ENCODE peak calls at places on chromosomes 16 and 17, in six cellular contexts. H is colonic mucosa, F is brain microvascular endothelial cell, N is fibroblast of lung, J is heart left ventricle, I is uterus. Q is an unnamed sample.

GRCh38 chr16:22078656-22079055 is 13.7 kb upstream of the VWA3A start:
- DNase-seq in I (no peak), N (no peak), H (no peak), F (no peak), J (no peak), Q (no peak)

GRCh38 chr16:8110572-8111514 is 479.5 kb downstream of the TMEM114 start:
- DNase-seq in I (no peak), H (no peak), F (no peak), J (no peak), N (no peak), Q (no peak)

GRCh38 chr17:80164185-80164584 is 5.6 kb upstream of the CARD14 start:
- DNase-seq in F (no peak), H (no peak), J (no peak), N (no peak), I (no peak), Q (no peak)

GRCh38 chr17:48374650-48375230 is 55.3 kb downstream of the SKAP1 start:
- DNase-seq in I (no peak), J (no peak), H (peak; percentile 66), N (no peak), F (no peak), Q (peak; percentile 11)

GRCh38 chr17:46875849-46876352 is 24.5 kb downstream of the WNT9B start:
- DNase-seq in J (no peak), N (no peak), F (no peak), H (no peak), I (no peak), Q (no peak)

GRCh38 chr16:30185683-30186421 is 2.5 kb downstream of the CORO1A start:
- DNase-seq in J (peak; percentile 54), H (peak; percentile 50), N (no peak), I (peak; percentile 30), F (no peak), Q (no peak)

GRCh38 chr16:15509051-15509592 is 74.7 kb downstream of the BMERB1 start:
- DNase-seq in F (peak; percentile 84), H (no peak), N (no peak), I (no peak), J (no peak), Q (no peak)

GRCh38 chr16:73794936-73795335 is 501.7 kb upstream of the PSMD7 start:
- DNase-seq in F (no peak), I (peak; percentile 16), H (no peak), J (peak; percentile 41), N (peak; percentile 48), Q (no peak)

GRCh38 chr17:45989759-45990158 is 9.3 kb upstream of the STH start:
- DNase-seq in F (no peak), I (no peak), N (no peak), J (no peak), H (no peak), Q (no peak)

GRCh38 chr16:56245197-56245596 is 53.9 kb downstream of the GNAO1 start:
- DNase-seq in F (no peak), I (no peak), N (no peak), J (no peak), H (no peak), Q (peak; percentile 65)

GRCh38 chr16:66906916-66907836 is 11.5 kb downstream of the CDH16 start:
- DNase-seq in H (no peak), N (no peak), I (no peak), J (no peak), F (no peak), Q (no peak)

GRCh38 chr16:7268182-7268581 is 64.5 kb upstream of the RBFOX1 start:
- DNase-seq in F (peak; percentile 0), H (peak; percentile 32), I (no peak), J (no peak), N (no peak), Q (peak; percentile 2)

DNA sequence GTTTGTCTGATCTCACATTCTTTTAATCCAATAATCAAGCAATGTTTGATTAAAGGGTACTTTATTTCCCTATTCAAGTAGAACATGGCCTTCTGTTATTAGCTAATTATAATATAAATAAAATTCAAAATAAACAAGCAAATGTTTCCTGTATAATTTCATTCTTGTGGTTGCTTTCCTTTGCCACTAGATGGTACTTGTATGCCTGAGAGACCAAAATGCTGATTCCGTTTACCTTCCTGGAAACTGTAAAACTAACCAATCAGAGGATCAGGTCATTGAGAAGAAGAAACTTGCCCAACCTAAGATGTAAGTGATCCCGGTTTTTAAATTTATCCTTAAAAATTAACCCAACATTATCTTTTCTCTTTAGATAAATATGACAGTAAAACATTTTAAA is 8.1 kb upstream of the ABCA5 start:
- DNase-seq in I (no peak), H (no peak), F (no peak), N (peak; percentile 78), J (no peak), Q (peak; percentile 73)
- H3K4me3 ChIP-seq in I (no peak overlapping the region), H (no peak overlapping the region), F (no peak overlapping the region), N (no peak overlapping the region), J (no peak overlapping the region), Q (no peak overlapping the region)

GRCh38 chr17:66040402-66040801 is 151.5 kb downstream of the CEP112 start:
- DNase-seq in F (no peak), H (no peak), I (no peak), N (no peak), J (no peak), Q (no peak)
- TF ChIP-seq CTCF in F (peak; percentile 39), H (no peak), I (peak; percentile 10), N (no peak), J (no peak), Q (no peak)

DNA sequence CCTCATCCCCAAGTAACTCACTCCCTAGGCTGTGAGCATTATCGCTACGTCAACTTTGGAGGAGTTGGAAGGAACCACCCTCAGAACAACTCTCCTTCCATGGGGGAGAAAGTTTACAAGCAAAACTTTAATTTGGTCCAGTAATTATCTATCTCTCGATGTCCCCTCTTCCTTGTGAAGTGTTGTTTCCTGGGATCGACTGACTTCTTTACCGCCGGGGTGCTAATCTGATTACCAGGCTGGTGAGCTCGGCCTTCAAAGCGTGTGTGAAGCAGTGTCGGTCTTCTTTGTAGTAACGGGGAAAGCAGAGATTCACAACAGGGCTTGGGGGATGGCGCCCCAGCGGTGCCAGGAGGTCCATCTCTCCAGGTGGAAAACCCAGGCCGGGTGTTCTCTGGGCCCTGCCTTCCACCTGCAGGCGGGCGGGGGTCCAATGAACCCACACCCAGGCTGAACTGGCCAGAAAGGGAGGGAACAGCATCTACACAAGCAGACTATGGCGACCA is 14.5 kb upstream of the FOXF1 start:
- DNase-seq in J (no peak), N (no peak), I (no peak), H (no peak), F (no peak), Q (no peak)
- H3K27me3 ChIP-seq in J (peaks cover 100% of the 10 kb centered on the region), N (no peaks in the 10 kb centered on the region), I (peaks cover 14% of the 10 kb centered on the region), H (peaks cover 63% of the 10 kb centered on the region), F (peaks cover 94% of the 10 kb centered on the region), Q (peaks cover 78% of the 10 kb centered on the region)

GRCh38 chr16:75061677-75062076 is 54.9 kb downstream of the LDHD start:
- DNase-seq in J (no peak), H (no peak), F (no peak), I (peak; percentile 55), N (peak; percentile 49), Q (no peak)

GRCh38 chr16:75062135-75062943 is 54.2 kb downstream of the LDHD start:
- DNase-seq in H (no peak), J (peak; percentile 90), F (no peak), N (peak; percentile 81), I (peak; percentile 55), Q (no peak)

GRCh38 chr16:75060708-75061107 is 55.9 kb downstream of the LDHD start:
- DNase-seq in J (no peak), F (no peak), N (no peak), H (no peak), I (no peak), Q (no peak)

GRCh38 chr16:75059411-75059810 is 57.2 kb downstream of the LDHD start:
- DNase-seq in J (no peak), I (no peak), H (no peak), N (no peak), F (no peak), Q (no peak)

GRCh38 chr16:75058815-75059214 is 57.8 kb downstream of the LDHD start:
- DNase-seq in F (no peak), J (no peak), H (no peak), I (no peak), N (peak; percentile 35), Q (no peak)
- H3K4me3 ChIP-seq in F (no peak overlapping the region), J (no peak overlapping the region), H (no peak overlapping the region), I (no peak overlapping the region), N (no peak overlapping the region), Q (no peak overlapping the region)

DNA sequence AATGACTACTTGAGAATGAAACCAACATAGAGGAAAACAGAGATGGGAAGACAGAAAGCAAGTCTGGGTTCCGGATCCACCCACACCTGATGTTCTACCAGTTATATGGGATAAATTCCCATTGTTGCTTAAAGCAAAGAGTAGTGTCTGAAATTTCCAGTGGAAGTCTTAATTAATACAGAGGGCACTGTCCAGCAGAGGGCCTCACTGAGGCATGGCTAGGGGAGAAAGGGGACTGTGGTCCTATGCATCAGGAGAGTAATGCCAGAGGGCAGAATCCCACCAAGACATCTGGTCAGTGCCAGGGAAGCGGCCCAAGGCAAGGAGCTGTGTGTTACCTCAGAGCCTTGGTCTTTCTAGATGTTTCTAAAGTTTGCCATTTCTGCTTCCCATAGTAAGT is 7.5 kb upstream of the UMOD start:
- DNase-seq in J (no peak), H (no peak), F (no peak), N (no peak), I (no peak), Q (no peak)
- TF ChIP-seq CTCF in J (no peak), H (no peak), F (no peak), N (no peak), I (no peak), Q (no peak)

GRCh38 chr17:36942631-36943125 is 5.4 kb downstream of the LHX1 start:
- DNase-seq in I (no peak), F (no peak), J (no peak), H (no peak), N (no peak), Q (no peak)

GRCh38 chr17:36945160-36945559 is 3.6 kb upstream of the AATF start:
- DNase-seq in F (no peak), H (no peak), N (no peak), J (no peak), I (no peak), Q (no peak)

GRCh38 chr17:36942031-36942599 is 4.8 kb downstream of the LHX1 start:
- DNase-seq in I (no peak), N (no peak), F (no peak), J (no peak), H (no peak), Q (no peak)

GRCh38 chr17:36944488-36945040 is 4.2 kb upstream of the AATF start:
- DNase-seq in F (no peak), J (no peak), N (no peak), I (no peak), H (no peak), Q (no peak)

GRCh38 chr17:36943250-36944220 is 5.2 kb upstream of the AATF start:
- DNase-seq in N (peak; percentile 34), H (no peak), F (no peak), I (no peak), J (no peak), Q (no peak)
- H3K27me3 ChIP-seq in N (peaks cover 85% of the 10 kb centered on the region), H (peaks cover 81% of the 10 kb centered on the region), F (peaks cover 90% of the 10 kb centered on the region), I (peaks cover 69% of the 10 kb centered on the region), J (peaks cover 90% of the 10 kb centered on the region), Q (peaks cover 73% of the 10 kb centered on the region)